ENCODE peak calls at places on chromosome 9, in nine cellular contexts. One of them, this sample, is unnamed.
A peak's percentile ranks its signal among the peaks of the same experiment; 100 is the strongest.

GRCh38 chr9:124489222-124489621 is 18.0 kb downstream of the NR5A1 start:
- DNase-seq in IMR-90: peak; percentile 7
- DNase-seq in osteoblast: no peak
- DNase-seq in neural progenitor cell: no peak
- DNase-seq in HepG2: no peak
- DNase-seq in fibroblast of lung: peak; percentile 20
- DNase-seq in SK-N-SH: no peak
- DNase-seq in hepatocyte: no peak
- DNase-seq in HCT116: no peak
- DNase-seq in this sample: no peak

GRCh38 chr9:69771775-69772418 is 12.1 kb upstream of the PTAR1 start:
- DNase-seq in neural progenitor cell: no peak
- DNase-seq in HCT116: no peak
- DNase-seq in HepG2: no peak
- DNase-seq in fibroblast of lung: peak; percentile 83
- DNase-seq in osteoblast: peak; percentile 54
- DNase-seq in SK-N-SH: no peak
- DNase-seq in hepatocyte: no peak
- DNase-seq in IMR-90: peak; percentile 90
- DNase-seq in this sample: peak; percentile 20

GRCh38 chr9:20462410-20462809 is 159.9 kb downstream of the MLLT3 start:
- DNase-seq in hepatocyte: no peak
- DNase-seq in HCT116: no peak
- DNase-seq in SK-N-SH: no peak
- DNase-seq in fibroblast of lung: no peak
- DNase-seq in HepG2: no peak
- DNase-seq in IMR-90: no peak
- DNase-seq in neural progenitor cell: peak; percentile 7
- DNase-seq in osteoblast: no peak
- DNase-seq in this sample: no peak

GRCh38 chr9:109317979-109318671 is 2.7 kb downstream of the EPB41L4B start:
- DNase-seq in HepG2: no peak
- DNase-seq in hepatocyte: no peak
- DNase-seq in SK-N-SH: no peak
- DNase-seq in osteoblast: no peak
- DNase-seq in IMR-90: no peak
- DNase-seq in neural progenitor cell: peak; percentile 50
- DNase-seq in HCT116: no peak
- DNase-seq in fibroblast of lung: peak; percentile 21
- DNase-seq in this sample: peak; percentile 39

GRCh38 chr9:21965401-21965951 is 28.7 kb downstream of the CDKN2A start:
- DNase-seq in hepatocyte: peak; percentile 81
- DNase-seq in neural progenitor cell: peak; percentile 89
- DNase-seq in SK-N-SH: peak; percentile 80
- DNase-seq in osteoblast: peak; percentile 97
- DNase-seq in HCT116: no peak
- DNase-seq in fibroblast of lung: peak; percentile 75
- DNase-seq in IMR-90: peak; percentile 77
- DNase-seq in HepG2: peak; percentile 45
- DNase-seq in this sample: peak; percentile 60

GRCh38 chr9:115944166-115944948 is 209.2 kb upstream of the PAPPA start:
- DNase-seq in osteoblast: peak; percentile 71
- DNase-seq in HCT116: no peak
- DNase-seq in HepG2: peak; percentile 99
- DNase-seq in SK-N-SH: no peak
- DNase-seq in IMR-90: peak; percentile 100
- DNase-seq in neural progenitor cell: peak; percentile 4
- DNase-seq in fibroblast of lung: peak; percentile 100
- DNase-seq in hepatocyte: peak; percentile 76
- DNase-seq in this sample: no peak

GRCh38 chr9:73038613-73039012 is 85.8 kb upstream of the ALDH1A1 start:
- DNase-seq in HCT116: no peak
- DNase-seq in hepatocyte: no peak
- DNase-seq in neural progenitor cell: no peak
- DNase-seq in HepG2: no peak
- DNase-seq in osteoblast: no peak
- DNase-seq in fibroblast of lung: peak; percentile 63
- DNase-seq in SK-N-SH: no peak
- DNase-seq in IMR-90: no peak
- DNase-seq in this sample: no peak

GRCh38 chr9:114154597-114155102 is 687 bp upstream of the COL27A1 start:
- DNase-seq in IMR-90: no peak
- DNase-seq in neural progenitor cell: no peak
- DNase-seq in HCT116: no peak
- DNase-seq in osteoblast: peak; percentile 49
- DNase-seq in SK-N-SH: no peak
- DNase-seq in HepG2: no peak
- DNase-seq in fibroblast of lung: peak; percentile 31
- DNase-seq in hepatocyte: no peak
- DNase-seq in this sample: no peak

GRCh38 chr9:36128331-36128730 is 8.2 kb upstream of the GLIPR2 start:
- DNase-seq in osteoblast: no peak
- DNase-seq in HepG2: no peak
- DNase-seq in SK-N-SH: no peak
- DNase-seq in HCT116: no peak
- DNase-seq in hepatocyte: no peak
- DNase-seq in fibroblast of lung: no peak
- DNase-seq in neural progenitor cell: no peak
- DNase-seq in IMR-90: no peak
- DNase-seq in this sample: no peak

GRCh38 chr9:121744687-121745395 is 93.4 kb downstream of the DAB2IP start:
- DNase-seq in fibroblast of lung: peak; percentile 75
- DNase-seq in IMR-90: peak; percentile 73
- DNase-seq in osteoblast: no peak
- DNase-seq in HepG2: peak; percentile 61
- DNase-seq in hepatocyte: no peak
- DNase-seq in neural progenitor cell: peak; percentile 34
- DNase-seq in SK-N-SH: no peak
- DNase-seq in HCT116: no peak
- DNase-seq in this sample: no peak

GRCh38 chr9:133767008-133767407 is 28.9 kb upstream of the SARDH start:
- DNase-seq in HCT116: no peak
- DNase-seq in fibroblast of lung: no peak
- DNase-seq in hepatocyte: no peak
- DNase-seq in osteoblast: peak; percentile 50
- DNase-seq in neural progenitor cell: no peak
- DNase-seq in IMR-90: no peak
- DNase-seq in SK-N-SH: no peak
- DNase-seq in HepG2: no peak
- DNase-seq in this sample: no peak

GRCh38 chr9:9337129-9337528 is 1275.7 kb downstream of the PTPRD start:
- DNase-seq in hepatocyte: no peak
- DNase-seq in HCT116: no peak
- DNase-seq in SK-N-SH: no peak
- DNase-seq in fibroblast of lung: no peak
- DNase-seq in neural progenitor cell: peak; percentile 16
- DNase-seq in HepG2: no peak
- DNase-seq in IMR-90: no peak
- DNase-seq in osteoblast: no peak
- DNase-seq in this sample: no peak

GRCh38 chr9:107465467-107466451 is 23.8 kb downstream of the KLF4 start:
- DNase-seq in SK-N-SH: peak; percentile 84
- DNase-seq in IMR-90: peak; percentile 33
- DNase-seq in fibroblast of lung: peak; percentile 26
- DNase-seq in osteoblast: peak; percentile 96
- DNase-seq in HepG2: no peak
- DNase-seq in HCT116: no peak
- DNase-seq in hepatocyte: peak; percentile 90
- DNase-seq in neural progenitor cell: peak; percentile 89
- DNase-seq in this sample: peak; percentile 55

GRCh38 chr9:134494273-134494815 is 147.3 kb upstream of the COL5A1 start:
- DNase-seq in osteoblast: peak; percentile 31
- DNase-seq in HepG2: no peak
- DNase-seq in HCT116: no peak
- DNase-seq in neural progenitor cell: no peak
- DNase-seq in fibroblast of lung: no peak
- DNase-seq in hepatocyte: no peak
- DNase-seq in SK-N-SH: no peak
- DNase-seq in IMR-90: no peak
- DNase-seq in this sample: no peak

GRCh38 chr9:5632540-5632939 is 3.6 kb downstream of the RIC1 start:
- DNase-seq in HCT116: no peak
- DNase-seq in HepG2: no peak
- DNase-seq in SK-N-SH: no peak
- DNase-seq in IMR-90: no peak
- DNase-seq in neural progenitor cell: no peak
- DNase-seq in osteoblast: no peak
- DNase-seq in hepatocyte: no peak
- DNase-seq in fibroblast of lung: no peak
- DNase-seq in this sample: no peak

GRCh38 chr9:5635390-5635789 is 6.5 kb downstream of the RIC1 start:
- DNase-seq in HepG2: no peak
- DNase-seq in fibroblast of lung: no peak
- DNase-seq in IMR-90: no peak
- DNase-seq in neural progenitor cell: no peak
- DNase-seq in HCT116: no peak
- DNase-seq in hepatocyte: no peak
- DNase-seq in osteoblast: no peak
- DNase-seq in SK-N-SH: no peak
- DNase-seq in this sample: no peak

GRCh38 chr9:5630038-5630507 is 1.2 kb downstream of the RIC1 start:
- DNase-seq in IMR-90: no peak
- DNase-seq in neural progenitor cell: no peak
- DNase-seq in fibroblast of lung: peak; percentile 56
- DNase-seq in hepatocyte: peak; percentile 30
- DNase-seq in SK-N-SH: peak; percentile 42
- DNase-seq in HCT116: no peak
- DNase-seq in HepG2: peak; percentile 16
- DNase-seq in osteoblast: peak; percentile 90
- DNase-seq in this sample: peak; percentile 29

GRCh38 chr9:5631021-5631420 is 2.1 kb downstream of the RIC1 start:
- DNase-seq in IMR-90: no peak
- DNase-seq in HCT116: no peak
- DNase-seq in HepG2: peak; percentile 23
- DNase-seq in SK-N-SH: no peak
- DNase-seq in fibroblast of lung: peak; percentile 65
- DNase-seq in osteoblast: peak; percentile 45
- DNase-seq in hepatocyte: no peak
- DNase-seq in neural progenitor cell: no peak
- DNase-seq in this sample: no peak

DNA sequence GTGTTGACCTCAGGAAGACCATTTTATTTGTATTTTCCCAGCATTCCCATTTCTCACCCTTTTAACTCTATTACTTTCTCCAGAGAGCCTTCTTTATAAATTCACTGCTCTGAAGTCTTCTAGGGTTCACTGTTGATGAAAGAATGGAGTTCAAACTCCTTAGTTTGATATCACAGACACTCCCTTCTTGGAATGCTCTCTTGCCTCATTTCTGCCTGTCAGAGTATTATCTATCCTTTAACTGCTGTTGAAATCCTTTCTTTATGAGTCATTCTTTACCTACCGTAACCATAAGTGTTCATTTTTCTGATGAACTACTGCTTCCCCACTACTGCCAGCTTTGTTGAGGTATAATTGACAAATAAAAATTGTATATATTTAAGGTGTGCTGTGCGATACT is 4.3 kb downstream of the RIC1 start:
- DNase-seq in fibroblast of lung: peak; percentile 74
- DNase-seq in hepatocyte: peak; percentile 45
- DNase-seq in SK-N-SH: no peak
- DNase-seq in osteoblast: no peak
- DNase-seq in IMR-90: peak; percentile 60
- DNase-seq in HCT116: no peak
- DNase-seq in neural progenitor cell: no peak
- DNase-seq in HepG2: no peak
- DNase-seq in this sample: peak; percentile 74
- H3K4me2 ChIP-seq in fibroblast of lung: peak overlapping the region; percentile 9
- H3K4me2 ChIP-seq in hepatocyte: peak overlapping the region; percentile 83
- H3K4me2 ChIP-seq in SK-N-SH: no peak overlapping the region
- H3K4me2 ChIP-seq in osteoblast: peak overlapping the region; percentile 10
- H3K4me2 ChIP-seq in IMR-90: peak overlapping the region; percentile 69
- H3K4me2 ChIP-seq in HCT116: peak overlapping the region; percentile 87
- H3K4me2 ChIP-seq in neural progenitor cell: no peak overlapping the region
- H3K4me2 ChIP-seq in HepG2: no peak overlapping the region
- H3K4me2 ChIP-seq in this sample: peak overlapping the region; percentile 100

GRCh38 chr9:77764894-77765780 is 117.0 kb upstream of the GNA14 start:
- DNase-seq in IMR-90: peak; percentile 80
- DNase-seq in osteoblast: peak; percentile 58
- DNase-seq in SK-N-SH: peak; percentile 32
- DNase-seq in hepatocyte: peak; percentile 50
- DNase-seq in HCT116: peak; percentile 32
- DNase-seq in neural progenitor cell: peak; percentile 10
- DNase-seq in HepG2: peak; percentile 50
- DNase-seq in fibroblast of lung: peak; percentile 65
- DNase-seq in this sample: peak; percentile 70
- TF ChIP-seq CTCF in IMR-90: peak; percentile 63
- TF ChIP-seq CTCF in osteoblast: peak; percentile 70
- TF ChIP-seq CTCF in SK-N-SH: peak; percentile 73
- TF ChIP-seq CTCF in hepatocyte: peak; percentile 55
- TF ChIP-seq CTCF in HCT116: peak; percentile 69
- TF ChIP-seq CTCF in neural progenitor cell: peak; percentile 49
- TF ChIP-seq CTCF in HepG2: peak; percentile 52
- TF ChIP-seq CTCF in fibroblast of lung: peak; percentile 75
- TF ChIP-seq CTCF in this sample: peak; percentile 78

DNA sequence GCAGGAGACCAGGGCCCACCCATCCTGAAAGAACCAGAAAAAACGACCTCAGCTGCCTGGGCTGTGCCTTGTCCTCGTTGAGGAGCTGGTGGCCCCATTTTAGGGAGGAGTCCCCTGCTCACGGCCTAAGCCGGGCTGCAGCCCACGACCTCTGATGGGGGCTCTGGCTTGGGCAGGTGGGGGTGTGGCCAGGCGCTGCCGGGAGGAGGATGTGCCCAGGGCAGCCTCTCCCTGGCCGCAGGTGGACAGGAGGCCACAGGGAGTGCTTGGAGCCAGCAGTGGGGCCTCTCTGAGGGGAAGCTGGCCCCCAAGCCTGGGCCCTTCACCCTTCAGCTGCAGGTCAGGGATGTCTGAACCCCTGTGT is 2.5 kb downstream of the DIPK1B start:
- DNase-seq in osteoblast: peak; percentile 85
- DNase-seq in hepatocyte: no peak
- DNase-seq in HCT116: no peak
- DNase-seq in IMR-90: no peak
- DNase-seq in neural progenitor cell: no peak
- DNase-seq in HepG2: no peak
- DNase-seq in fibroblast of lung: no peak
- DNase-seq in SK-N-SH: no peak
- DNase-seq in this sample: no peak
- H3K4me2 ChIP-seq in osteoblast: no peak overlapping the region
- H3K4me2 ChIP-seq in hepatocyte: no peak overlapping the region
- H3K4me2 ChIP-seq in HCT116: no peak overlapping the region
- H3K4me2 ChIP-seq in IMR-90: no peak overlapping the region
- H3K4me2 ChIP-seq in neural progenitor cell: no peak overlapping the region
- H3K4me2 ChIP-seq in HepG2: no peak overlapping the region
- H3K4me2 ChIP-seq in fibroblast of lung: no peak overlapping the region
- H3K4me2 ChIP-seq in SK-N-SH: no peak overlapping the region
- H3K4me2 ChIP-seq in this sample: no peak overlapping the region

DNA sequence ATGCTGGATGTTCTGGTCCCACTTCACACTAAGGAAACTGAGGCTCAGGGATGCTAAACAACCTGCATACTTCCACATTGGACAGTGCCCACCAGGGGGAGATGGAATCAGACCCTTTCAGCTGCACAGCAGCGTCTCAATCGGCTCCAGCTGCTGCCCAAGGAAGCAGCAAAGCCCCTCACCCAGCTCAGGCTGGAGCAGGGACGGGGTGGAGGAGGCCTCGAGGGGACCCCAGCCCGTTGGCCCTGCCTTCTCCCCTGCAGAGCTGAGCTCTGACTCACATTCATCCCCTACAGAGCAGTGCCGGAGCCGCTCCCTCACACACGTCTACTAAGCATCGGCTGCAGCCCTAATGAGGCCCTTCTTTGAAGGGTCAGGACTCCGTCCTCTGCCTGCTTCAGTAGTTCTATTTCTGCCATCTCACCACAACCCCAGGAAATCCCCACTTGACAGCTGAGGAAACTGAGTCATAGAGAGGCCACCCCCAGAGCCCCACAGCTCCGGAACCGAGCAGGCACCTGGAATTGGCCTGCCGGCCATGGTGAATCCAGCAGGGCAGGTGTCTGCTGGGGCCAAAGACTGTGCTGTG is 21.5 kb upstream of the SUSD3 start:
- DNase-seq in HCT116: no peak
- DNase-seq in SK-N-SH: no peak
- DNase-seq in neural progenitor cell: peak; percentile 33
- DNase-seq in hepatocyte: no peak
- DNase-seq in HepG2: no peak
- DNase-seq in osteoblast: peak; percentile 82
- DNase-seq in IMR-90: no peak
- DNase-seq in fibroblast of lung: no peak
- DNase-seq in this sample: no peak
- TF ChIP-seq CTCF in HCT116: no peak
- TF ChIP-seq CTCF in SK-N-SH: no peak
- TF ChIP-seq CTCF in neural progenitor cell: peak; percentile 44
- TF ChIP-seq CTCF in hepatocyte: peak; percentile 13
- TF ChIP-seq CTCF in HepG2: peak; percentile 35
- TF ChIP-seq CTCF in osteoblast: no peak
- TF ChIP-seq CTCF in IMR-90: no peak
- TF ChIP-seq CTCF in fibroblast of lung: no peak
- TF ChIP-seq CTCF in this sample: no peak

This sample was measured in PC-3.